ENCODE peak calls at places on chromosomes 5 and 9, in four cellular contexts. T is body of pancreas, N is Kasumi-1, H is C1 segment of cervical spinal cord. K is an unnamed sample.
A peak's percentile ranks its signal among the peaks of the same experiment; 100 is the strongest.

GRCh38 chr9:34400275-34400674 is 23.6 kb upstream of the MYORG start:
- DNase-seq in H (no peak), N (no peak), T (no peak), K (no peak)

GRCh38 chr9:37293664-37294524 is 128.6 kb upstream of the GRHPR start:
- DNase-seq in H (no peak), T (no peak), N (no peak), K (no peak)

GRCh38 chr9:131776473-131776872 is 36.6 kb upstream of the RAPGEF1 start:
- DNase-seq in N (peak; percentile 27), T (no peak), H (no peak), K (peak; percentile 20)

GRCh38 chr9:33737811-33738606 is 57.4 kb upstream of the PRSS3 start:
- DNase-seq in N (peak; percentile 74), H (no peak), T (peak; percentile 67), K (peak; percentile 52)

GRCh38 chr9:2420488-2421056 is 201.0 kb upstream of the VLDLR start:
- DNase-seq in H (no peak), T (peak; percentile 8), N (no peak), K (no peak)

GRCh38 chr5:124605516-124605915 is 140.9 kb downstream of the ZNF608 start:
- DNase-seq in T (peak; percentile 29), N (no peak), H (no peak), K (no peak)

GRCh38 chr9:121942866-121943265 is 150.2 kb downstream of the TTLL11 start:
- DNase-seq in H (no peak), T (no peak), N (no peak), K (no peak)

GRCh38 chr5:116492016-116492623 is 82.5 kb downstream of the SEMA6A start:
- DNase-seq in T (no peak), H (no peak), N (peak; percentile 85), K (peak; percentile 89)

GRCh38 chr5:73496984-73497457 is 1.2 kb upstream of the BTF3 start:
- DNase-seq in N (peak; percentile 77), T (no peak), H (no peak), K (peak; percentile 69)

GRCh38 chr9:82504620-82505019 is 516.0 kb downstream of the SPATA31D1 start:
- DNase-seq in T (no peak), H (no peak), N (no peak), K (no peak)

GRCh38 chr9:124164800-124165199 is 92.9 kb upstream of the NEK6 start:
- DNase-seq in T (no peak), N (no peak), H (no peak), K (no peak)

GRCh38 chr5:135320718-135321484 is 78.1 kb downstream of the MACROH2A1 start:
- DNase-seq in H (no peak), T (no peak), N (no peak), K (no peak)

GRCh38 chr5:59236996-59237395 is 654.1 kb downstream of the RAB3C start:
- DNase-seq in H (no peak), T (no peak), N (no peak), K (no peak)

GRCh38 chr9:91395553-91396470 is 27.8 kb downstream of the NFIL3 start:
- DNase-seq in H (no peak), T (no peak), N (peak; percentile 68), K (peak; percentile 11)

GRCh38 chr5:170874017-170874416 is 12.2 kb downstream of the RANBP17 start:
- DNase-seq in N (no peak), T (no peak), H (no peak), K (no peak)

GRCh38 chr9:93569775-93570174 is 6.6 kb upstream of the PHF2 start:
- DNase-seq in H (no peak), N (peak; percentile 43), T (no peak), K (peak; percentile 56)

GRCh38 chr5:137269886-137270285 is 229.2 kb downstream of the SPOCK1 start:
- DNase-seq in H (no peak), T (no peak), N (no peak), K (no peak)

GRCh38 chr5:163564321-163564924 is 59.0 kb downstream of the MAT2B start:
- DNase-seq in N (peak; percentile 52), T (peak; percentile 69), H (peak; percentile 18), K (peak; percentile 34)

GRCh38 chr9:70616401-70617010 is 202.0 kb upstream of the KLF9 start:
- DNase-seq in T (no peak), N (no peak), H (no peak), K (no peak)

GRCh38 chr9:129964901-129965734 is 77.9 kb downstream of the FNBP1 start:
- DNase-seq in N (no peak), T (no peak), H (no peak), K (no peak)

GRCh38 chr9:89177021-89177400 is 1.6 kb downstream of the SHC3 start:
- DNase-seq in N (no peak), T (no peak), H (no peak), K (no peak)

GRCh38 chr5:88275574-88275973 is 6.9 kb upstream of the TMEM161B start:
- DNase-seq in N (no peak), T (no peak), H (no peak), K (no peak)

GRCh38 chr5:59673438-59674058 is 220.0 kb downstream of the PDE4D start:
- DNase-seq in N (peak; percentile 58), T (no peak), H (no peak), K (peak; percentile 48)

GRCh38 chr9:108851138-108851537 is 4.6 kb downstream of the ACTL7B start:
- DNase-seq in N (no peak), H (no peak), T (no peak), K (no peak)